ENCODE peak calls at places on chromosome 3, in seven cellular contexts. E is heart left ventricle, M is choroid plexus epithelial cell, N is tibial artery, D is colonic mucosa, Q is GM12865, Y is mucosa of descending colon. T is an unnamed sample.
A peak's percentile ranks its signal among the peaks of the same experiment; 100 is the strongest.

GRCh38 chr3:184305577-184305976 is 6.5 kb downstream of the PSMD2 start:
- DNase-seq in E (no peak), M (peak; percentile 59), N (no peak), D (no peak), Q (no peak), Y (no peak), T (no peak)

GRCh38 chr3:83849331-83849730 is 1109.5 kb upstream of the CADM2 start:
- DNase-seq in E (no peak), M (peak; percentile 34), N (no peak), D (no peak), Q (no peak), Y (no peak), T (no peak)

GRCh38 chr3:151203053-151203420 is at the start of gene GPR171:
- DNase-seq in E (no peak), M (no peak), N (no peak), D (no peak), Q (peak; percentile 73), Y (no peak), T (no peak)

GRCh38 chr3:101878589-101878988 is 29.3 kb downstream of the NFKBIZ start:
- DNase-seq in E (no peak), M (no peak), N (no peak), D (no peak), Q (no peak), Y (no peak), T (no peak)

GRCh38 chr3:143895805-143896204 is 47.5 kb upstream of the SLC9A9 start:
- DNase-seq in E (no peak), M (peak; percentile 50), N (no peak), D (no peak), Q (peak; percentile 21), Y (no peak), T (no peak)

GRCh38 chr3:42655331-42655888 is 1.9 kb downstream of the ZBTB47 start:
- DNase-seq in E (no peak), M (no peak), N (peak; percentile 48), D (no peak), Q (no peak), Y (no peak), T (no peak)

GRCh38 chr3:158107508-158108095 is 1.4 kb upstream of the SHOX2 start:
- DNase-seq in E (no peak), M (no peak), N (no peak), D (no peak), Q (no peak), Y (no peak), T (no peak)

GRCh38 chr3:127211118-127212060 is 18.5 kb downstream of the PRR23E start:
- DNase-seq in E (no peak), M (no peak), N (peak; percentile 6), D (no peak), Q (no peak), Y (no peak), T (no peak)

DNA sequence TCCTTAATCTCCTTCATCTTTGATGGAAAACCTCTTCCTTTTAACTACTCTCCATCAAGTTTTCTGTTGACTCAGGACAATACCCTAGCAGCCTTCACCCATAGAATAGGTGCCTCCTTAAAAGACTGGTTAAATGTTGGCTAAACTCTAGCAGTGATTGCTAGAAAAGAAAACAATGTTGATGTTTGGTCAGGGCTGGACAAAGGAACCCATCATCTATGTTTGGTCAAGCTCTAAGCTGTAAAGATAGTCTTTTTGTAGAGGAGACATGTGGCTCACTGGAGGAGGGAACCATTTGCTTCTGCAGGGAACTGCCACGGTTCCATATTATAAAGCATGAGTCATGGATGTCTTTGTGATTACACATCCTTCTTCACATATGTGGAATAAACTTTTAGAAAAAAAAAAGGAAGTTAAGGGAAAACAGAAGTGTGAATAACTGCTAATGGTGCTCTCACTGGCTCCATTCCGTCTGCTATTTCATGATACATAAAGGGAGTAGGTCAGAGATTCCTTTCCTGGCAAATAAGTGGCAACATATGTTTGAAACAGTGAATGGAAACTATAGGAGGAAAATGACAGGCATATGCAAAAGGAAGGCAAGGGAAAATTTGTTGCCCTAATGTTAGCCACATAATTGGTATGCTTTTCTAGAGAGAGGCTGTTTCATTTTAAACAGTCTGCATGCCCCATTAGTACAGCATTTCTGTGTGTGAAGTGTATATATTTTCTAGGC is 78.2 kb downstream of the CMSS1 start:
- DNase-seq in E (no peak), M (peak; percentile 88), N (no peak), D (no peak), Q (no peak), Y (no peak), T (no peak)
- H3K4me3 ChIP-seq in E (no peak overlapping the region), M (no peak overlapping the region), N (no peak overlapping the region), D (no peak overlapping the region), Q (no peak overlapping the region), Y (no peak overlapping the region), T (no peak overlapping the region)

GRCh38 chr3:162295323-162295983 is 798.8 kb downstream of the OTOL1 start:
- DNase-seq in E (no peak), M (peak; percentile 91), N (no peak), D (no peak), Q (no peak), Y (no peak), T (no peak)
- H3K4me3 ChIP-seq in E (no peak overlapping the region), M (no peak overlapping the region), N (no peak overlapping the region), D (no peak overlapping the region), Q (no peak overlapping the region), Y (no peak overlapping the region), T (no peak overlapping the region)

GRCh38 chr3:134364936-134365765 is 9.1 kb downstream of the AMOTL2 start:
- DNase-seq in E (no peak), M (peak; percentile 47), N (peak; percentile 23), D (no peak), Q (peak; percentile 38), Y (no peak), T (no peak)

GRCh38 chr3:134362221-134362620 is 12.0 kb downstream of the AMOTL2 start:
- DNase-seq in E (no peak), M (no peak), N (no peak), D (no peak), Q (no peak), Y (no peak), T (peak; percentile 20)

GRCh38 chr3:134364061-134364935 is 9.9 kb downstream of the AMOTL2 start:
- DNase-seq in E (peak; percentile 97), M (peak; percentile 98), N (peak; percentile 96), D (peak; percentile 87), Q (peak; percentile 12), Y (peak; percentile 89), T (peak; percentile 84)

GRCh38 chr3:134362670-134363380 is 11.4 kb downstream of the AMOTL2 start:
- DNase-seq in E (no peak), M (no peak), N (no peak), D (no peak), Q (no peak), Y (no peak), T (no peak)

GRCh38 chr3:134363381-134363755 is 10.9 kb downstream of the AMOTL2 start:
- DNase-seq in E (no peak), M (no peak), N (no peak), D (no peak), Q (no peak), Y (no peak), T (no peak)
- H3K4me3 ChIP-seq in E (no peak overlapping the region), M (no peak overlapping the region), N (peak overlapping the region; percentile 19), D (no peak overlapping the region), Q (no peak overlapping the region), Y (no peak overlapping the region), T (no peak overlapping the region)

DNA sequence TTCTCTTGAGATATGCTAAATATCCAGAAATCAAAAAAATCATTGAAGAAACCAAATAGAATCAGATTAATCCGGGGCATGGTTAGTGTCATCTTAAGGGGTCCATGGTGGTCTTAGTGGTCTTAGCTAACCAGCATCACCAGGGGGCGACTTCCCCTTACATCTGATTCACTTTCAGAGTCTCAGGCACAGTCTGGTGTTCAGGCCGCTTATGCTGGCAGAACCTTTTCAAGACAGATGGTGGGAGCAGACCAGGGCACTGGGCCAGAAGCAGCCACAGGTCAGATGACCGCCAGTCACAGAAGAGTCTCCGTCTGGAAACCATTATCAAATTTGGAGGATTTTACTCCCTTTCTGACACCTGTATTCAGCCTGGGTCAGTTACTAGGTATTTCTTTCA is 365.7 kb downstream of the GBE1 start:
- DNase-seq in E (no peak), M (no peak), N (no peak), D (no peak), Q (peak; percentile 18), Y (no peak), T (no peak)
- H3K4me3 ChIP-seq in E (no peak overlapping the region), M (no peak overlapping the region), N (no peak overlapping the region), D (no peak overlapping the region), Q (no peak overlapping the region), Y (no peak overlapping the region), T (no peak overlapping the region)

DNA sequence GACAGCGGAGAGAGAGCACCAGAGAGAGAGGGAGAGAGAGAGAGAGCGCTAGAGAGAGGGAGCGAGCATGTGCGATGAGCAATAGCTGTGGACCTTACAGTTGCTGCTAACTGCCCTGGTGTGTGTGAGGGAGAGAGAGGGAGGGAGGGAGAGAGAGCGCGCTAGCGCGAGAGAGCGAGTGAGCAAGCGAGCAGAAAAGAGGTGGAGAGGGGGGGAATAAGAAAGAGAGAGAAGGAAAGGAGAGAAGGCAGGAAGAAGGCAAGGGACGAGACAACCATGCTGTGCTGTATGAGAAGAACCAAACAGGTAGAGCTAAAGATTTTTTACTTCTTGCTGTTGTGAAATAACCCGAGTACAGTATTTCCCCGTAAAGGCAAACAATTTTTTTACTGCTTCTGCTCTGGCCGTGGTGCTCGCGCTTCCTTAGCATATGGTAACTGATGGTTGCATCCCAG is at the start of gene GAP43:
- DNase-seq in E (peak; percentile 63), M (peak; percentile 91), N (peak; percentile 23), D (no peak), Q (no peak), Y (no peak), T (no peak)
- H3K4me3 ChIP-seq in E (no peak within 1 kb of the TSS), M (peak within 1 kb of the TSS; percentile 56), N (peak within 1 kb of the TSS; percentile 40), D (no peak within 1 kb of the TSS), Q (no peak within 1 kb of the TSS), Y (no peak within 1 kb of the TSS), T (no peak within 1 kb of the TSS)

T was measured in right lobe of liver.